ENCODE peak calls at places on chromosomes 5 and 9, in nine cellular contexts. X, B, S, E, Y, V, T, O and Z are unnamed samples.
A peak's percentile ranks its signal among the peaks of the same experiment; 100 is the strongest.

GRCh38 chr9:98602839-98603238 is 105.9 kb downstream of the GABBR2 start:
- DNase-seq in V (no peak), Y (no peak), O (no peak), T (no peak), E (peak; percentile 3), B (peak; percentile 16), S (no peak), X (no peak), Z (no peak)

GRCh38 chr5:32388429-32389111 is 56.0 kb downstream of the ZFR start:
- DNase-seq in Y (no peak), T (no peak), O (no peak), S (no peak), V (no peak), B (peak; percentile 18), X (no peak), E (no peak), Z (no peak)

GRCh38 chr5:39696672-39697398 is 272.1 kb upstream of the DAB2 start:
- DNase-seq in E (no peak), S (no peak), Y (no peak), X (no peak), T (no peak), V (no peak), B (no peak), O (no peak), Z (no peak)

GRCh38 chr5:81530919-81531318 is 137.0 kb upstream of the ACOT12 start:
- DNase-seq in O (no peak), V (no peak), S (no peak), E (no peak), Y (no peak), B (peak; percentile 12), X (no peak), T (no peak), Z (no peak)

GRCh38 chr9:80127920-80128319 is 556.2 kb downstream of the TLE4 start:
- DNase-seq in V (no peak), X (no peak), O (no peak), Y (no peak), S (no peak), E (no peak), T (no peak), B (no peak), Z (no peak)

GRCh38 chr5:10338996-10339903 is 14.2 kb upstream of the MARCHF6 start:
- DNase-seq in V (no peak), O (no peak), Y (no peak), T (no peak), E (no peak), S (no peak), B (no peak), X (no peak), Z (no peak)

GRCh38 chr5:146103594-146103993 is 1.8 kb downstream of the PLAC8L1 start:
- DNase-seq in T (no peak), X (no peak), Y (no peak), V (no peak), E (no peak), S (no peak), B (no peak), O (no peak), Z (no peak)

GRCh38 chr9:13053504-13053903 is 226.0 kb downstream of the MPDZ start:
- DNase-seq in E (no peak), V (no peak), O (no peak), B (no peak), S (no peak), Y (no peak), X (no peak), T (no peak), Z (no peak)

GRCh38 chr9:94903961-94904421 is 177.5 kb downstream of the AOPEP start:
- DNase-seq in O (no peak), Y (no peak), B (no peak), E (no peak), V (no peak), T (no peak), X (no peak), S (no peak), Z (no peak)

GRCh38 chr5:156340886-156341285 is 13.9 kb downstream of the SGCD start:
- DNase-seq in V (no peak), B (no peak), T (no peak), Y (no peak), E (no peak), S (no peak), X (no peak), O (no peak), Z (no peak)

GRCh38 chr5:150481972-150482406 is 25.9 kb upstream of the NDST1 start:
- DNase-seq in V (no peak), Y (no peak), S (no peak), T (no peak), O (no peak), B (no peak), X (no peak), E (no peak), Z (no peak)

DNA sequence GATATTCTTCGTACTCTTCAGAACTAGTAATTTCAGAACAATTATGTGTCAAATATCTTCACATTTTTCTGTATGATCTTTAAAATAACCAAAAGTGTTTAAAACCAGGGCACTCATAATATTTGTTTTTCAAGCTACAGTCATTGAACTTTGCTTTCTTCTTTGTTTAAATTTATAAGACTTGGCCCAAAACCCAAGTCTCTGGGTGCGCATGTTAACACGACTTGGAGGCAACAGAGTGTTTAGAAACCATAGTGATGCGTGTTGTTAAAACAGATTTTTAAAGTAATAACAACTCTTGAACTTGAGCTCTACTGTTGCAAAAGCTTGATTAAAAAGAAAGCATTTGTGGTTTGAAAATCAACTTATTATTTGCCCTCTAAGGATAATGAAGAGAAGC is 26.0 kb upstream of the GRIN3A start:
- DNase-seq in X (no peak), B (no peak), O (no peak), V (no peak), E (no peak), S (no peak), T (no peak), Y (no peak), Z (no peak)
- TF ChIP-seq CTCF in X (no peak), B (no peak), O (no peak), V (no peak), E (no peak), S (no peak), T (no peak), Y (no peak), Z (no peak)

DNA sequence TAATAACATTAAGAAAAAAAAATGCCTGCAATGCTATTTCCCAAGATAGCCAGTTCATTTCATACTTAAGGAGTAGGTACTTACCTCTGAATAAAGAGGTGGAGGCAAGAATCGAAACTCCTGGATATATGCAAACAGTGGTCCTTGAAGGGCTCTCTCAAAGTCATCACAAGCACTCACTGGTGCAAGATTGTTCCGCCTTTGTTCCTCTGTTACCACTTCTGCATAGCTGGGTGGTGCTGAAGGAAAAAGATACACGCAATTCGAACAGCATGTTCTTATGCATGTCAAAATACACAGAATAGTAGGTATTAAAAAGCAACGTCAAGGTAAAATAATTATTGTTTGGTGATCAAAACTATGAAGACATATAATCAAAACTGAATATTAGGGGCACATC is 9.5 kb downstream of the ARRDC3 start:
- DNase-seq in T (no peak), O (no peak), V (no peak), E (no peak), Y (no peak), B (no peak), X (no peak), S (no peak), Z (no peak)
- H3K27ac ChIP-seq in T (no peak overlapping the region), O (no peak overlapping the region), V (no peak overlapping the region), E (no peak overlapping the region), Y (no peak overlapping the region), B (no peak overlapping the region), X (no peak overlapping the region), S (no peak overlapping the region), Z (no peak overlapping the region)

DNA sequence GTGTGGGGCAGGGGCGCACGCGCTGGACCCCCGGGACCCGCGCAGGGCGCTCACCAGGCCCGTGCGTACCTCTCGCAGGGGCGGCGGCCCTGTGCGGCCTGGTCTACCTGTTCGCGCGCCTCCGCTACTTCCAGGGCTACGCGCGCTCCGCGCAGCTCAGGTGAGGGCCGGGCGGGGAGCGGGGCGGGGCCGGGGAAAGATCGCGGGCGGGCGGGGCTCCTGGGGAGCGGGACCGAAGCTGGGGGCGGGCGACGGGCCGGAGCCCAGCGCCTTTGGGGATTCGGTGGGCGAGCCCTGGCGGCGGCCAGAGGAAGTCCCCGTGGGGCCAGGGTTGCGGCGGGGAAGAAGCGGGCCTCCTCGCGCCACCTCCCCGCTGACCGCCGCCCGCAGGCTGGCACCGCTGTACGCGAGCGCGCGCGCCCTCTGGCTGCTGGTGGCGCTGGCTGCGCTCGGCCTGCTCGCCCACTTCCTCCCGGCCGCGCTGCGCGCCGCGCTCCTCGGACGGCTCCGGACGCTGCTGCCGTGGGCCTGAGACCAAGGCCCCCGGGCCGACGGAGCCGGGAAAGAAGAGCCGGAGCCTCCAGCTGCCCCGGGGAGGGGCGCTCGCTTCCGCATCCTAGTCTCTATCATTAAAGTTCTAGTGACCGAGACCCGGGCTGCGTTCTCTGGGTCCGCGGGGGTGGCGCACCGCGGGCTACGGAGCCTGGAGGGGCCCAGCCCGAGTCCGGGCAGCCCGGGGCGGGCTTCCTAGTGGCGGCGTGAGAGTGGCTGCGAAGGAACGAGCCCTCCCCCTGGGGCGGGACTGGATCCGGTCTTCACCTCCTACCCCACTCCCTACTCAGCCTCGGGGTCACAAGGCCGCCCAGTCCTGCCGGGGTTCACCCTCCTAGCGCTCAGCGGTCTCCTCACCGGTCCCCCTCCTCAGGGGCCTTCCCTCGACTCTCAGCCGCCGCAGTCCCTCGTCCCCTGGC is 2.4 kb downstream of the LTC4S start:
- DNase-seq in O (peak; percentile 56), Y (peak; percentile 84), E (peak; percentile 90), T (no peak), V (peak; percentile 88), X (peak; percentile 84), B (peak; percentile 37), S (peak; percentile 88), Z (peak; percentile 77)
- TF ChIP-seq CTCF in O (peak; percentile 74), Y (peak; percentile 61), E (peak; percentile 98), T (peak; percentile 89), V (peak; percentile 58), X (peak; percentile 93), B (peak; percentile 46), S (peak; percentile 97), Z (peak; percentile 93)

GRCh38 chr9:111661150-111661801 is at the start of gene GNG10:
- DNase-seq in O (peak; percentile 34), Y (peak; percentile 51), X (peak; percentile 73), S (peak; percentile 68), E (no peak), V (peak; percentile 65), B (peak; percentile 40), T (peak; percentile 78), Z (peak; percentile 57)
- H3K27ac ChIP-seq in O (peak within 1 kb of the TSS; percentile 61), Y (peak within 1 kb of the TSS; percentile 76), X (peak within 1 kb of the TSS; percentile 82), S (peak within 1 kb of the TSS; percentile 84), E (peak within 1 kb of the TSS; percentile 33), V (peak within 1 kb of the TSS; percentile 74), B (peak within 1 kb of the TSS; percentile 38), T (peak within 1 kb of the TSS; percentile 98), Z (peak within 1 kb of the TSS; percentile 80)

DNA sequence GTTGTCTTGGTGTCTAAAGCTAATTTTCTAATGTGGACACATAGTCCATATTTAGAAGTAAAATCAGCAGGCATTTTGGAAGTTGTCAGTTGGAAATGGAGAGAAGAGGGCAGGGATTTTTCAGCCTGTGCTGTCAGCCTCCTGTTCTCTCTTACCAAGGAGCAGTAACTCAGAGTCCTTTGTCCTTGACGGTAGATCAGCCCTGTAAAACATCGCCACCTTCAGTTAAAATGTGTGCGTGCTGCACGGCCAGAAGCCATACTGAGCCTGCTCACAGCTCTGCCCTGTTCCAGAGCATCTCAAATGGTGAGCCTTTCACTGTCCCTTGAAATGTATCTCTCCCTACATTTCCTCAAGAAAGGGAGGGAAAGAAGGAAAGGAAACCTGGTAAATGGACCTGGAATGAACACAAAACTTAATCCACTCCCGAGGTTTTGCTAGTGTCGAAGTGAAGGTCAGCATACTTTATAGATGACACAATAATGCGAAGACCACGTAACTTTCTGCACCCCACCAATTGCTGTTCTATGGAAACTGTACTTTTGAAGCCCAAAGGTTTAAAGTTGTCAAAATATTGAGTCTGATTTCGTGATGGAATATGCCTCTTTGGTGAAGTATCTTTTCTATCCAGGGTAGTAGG is 103.6 kb downstream of the SNCAIP start:
- DNase-seq in V (peak; percentile 53), T (peak; percentile 4), X (peak; percentile 25), B (peak; percentile 71), S (no peak), Y (peak; percentile 49), E (no peak), O (no peak), Z (peak; percentile 66)
- TF ChIP-seq CTCF in V (peak; percentile 68), T (peak; percentile 40), X (peak; percentile 76), B (peak; percentile 87), S (peak; percentile 69), Y (peak; percentile 64), E (peak; percentile 76), O (no peak), Z (peak; percentile 76)